ENCODE peak calls at places on chromosomes 12 and 14, in four cellular contexts. Z is neural progenitor cell, R is activated B cell treated with CpG ODN at 0.5 μM for 24 hours, Y is BE2C. V is an unnamed sample.

GRCh38 chr12:59084758-59085383 is 164.6 kb upstream of the LRIG3 start:
- DNase-seq in Z (peak; percentile 53), R (no peak), Y (no peak), V (no peak)

GRCh38 chr12:68675098-68675842 is 11.5 kb upstream of the NUP107 start:
- DNase-seq in Z (peak; percentile 30), R (no peak), Y (no peak), V (no peak)

GRCh38 chr12:113802000-113802749 is 163.9 kb downstream of the RBM19 start:
- DNase-seq in Z (no peak), R (no peak), Y (no peak), V (no peak)

GRCh38 chr12:110744176-110744575 is 1.5 kb upstream of the PPP1CC start:
- DNase-seq in Z (peak; percentile 13), R (no peak), Y (no peak), V (no peak)

GRCh38 chr14:44657688-44658388 is 150.8 kb upstream of the FSCB start:
- DNase-seq in Z (peak; percentile 55), R (no peak), Y (no peak), V (no peak)

GRCh38 chr12:79927772-79928474 is 7.0 kb downstream of the PPP1R12A start:
- DNase-seq in Z (no peak), R (no peak), Y (no peak), V (no peak)

GRCh38 chr12:100564090-100564489 is 9.4 kb upstream of the GAS2L3 start:
- DNase-seq in Z (peak; percentile 25), R (no peak), Y (no peak), V (no peak)

GRCh38 chr12:60333461-60333860 is 737.6 kb downstream of the SLC16A7 start:
- DNase-seq in Z (no peak), R (no peak), Y (no peak), V (no peak)

GRCh38 chr14:50599700-50600444 is 39.9 kb downstream of the ATL1 start:
- DNase-seq in Z (peak; percentile 49), R (no peak), Y (no peak), V (no peak)

GRCh38 chr12:32281098-32281497 is 118.3 kb upstream of the FGD4 start:
- DNase-seq in Z (no peak), R (no peak), Y (no peak), V (no peak)

GRCh38 chr12:25276199-25276937 is 25.6 kb upstream of the KRAS start:
- DNase-seq in Z (no peak), R (no peak), Y (peak; percentile 68), V (no peak)

GRCh38 chr12:95742586-95742985 is 48.0 kb downstream of the NTN4 start:
- DNase-seq in Z (no peak), R (no peak), Y (no peak), V (no peak)

GRCh38 chr14:43539210-43539609 is 967.9 kb downstream of the FSCB start:
- DNase-seq in Z (peak; percentile 59), R (no peak), Y (no peak), V (no peak)
- TF ChIP-seq CTCF in Z (peak; percentile 63), R (no peak), Y (no peak), V (no peak)

GRCh38 chr14:93114068-93114710 is 1.5 kb downstream of the ITPK1 start:
- DNase-seq in Z (peak; percentile 26), R (no peak), Y (no peak), V (no peak)

GRCh38 chr14:93116676-93117200 is 1.0 kb upstream of the ITPK1 start:
- DNase-seq in Z (no peak), R (no peak), Y (no peak), V (no peak)

GRCh38 chr14:93115069-93115919 is 431 bp downstream of the ITPK1 start:
- DNase-seq in Z (peak; percentile 93), R (peak; percentile 87), Y (peak; percentile 94), V (peak; percentile 86)

GRCh38 chr14:93114713-93115068 is 1.0 kb downstream of the ITPK1 start:
- DNase-seq in Z (peak; percentile 42), R (no peak), Y (no peak), V (no peak)

GRCh38 chr14:93115920-93116675 is at the start of gene ITPK1:
- DNase-seq in Z (peak; percentile 92), R (peak; percentile 69), Y (peak; percentile 72), V (peak; percentile 63)
- TF ChIP-seq CTCF in Z (peak; percentile 48), R (no peak), Y (peak; percentile 9), V (peak; percentile 63)

GRCh38 chr14:54001189-54001878 is 44.7 kb upstream of the BMP4 start:
- DNase-seq in Z (peak; percentile 34), R (no peak), Y (no peak), V (peak; percentile 22)
- TF ChIP-seq CTCF in Z (peak; percentile 34), R (no peak), Y (peak; percentile 25), V (no peak)

GRCh38 chr14:68950111-68950510 is 29.0 kb downstream of the ACTN1 start:
- DNase-seq in Z (no peak), R (no peak), Y (no peak), V (no peak)

GRCh38 chr14:68951800-68952540 is 27.1 kb downstream of the ACTN1 start:
- DNase-seq in Z (no peak), R (no peak), Y (peak; percentile 38), V (no peak)

GRCh38 chr14:68955164-68955921 is 23.8 kb downstream of the ACTN1 start:
- DNase-seq in Z (no peak), R (no peak), Y (no peak), V (no peak)

GRCh38 chr14:68951051-68951797 is 27.9 kb downstream of the ACTN1 start:
- DNase-seq in Z (no peak), R (no peak), Y (peak; percentile 75), V (no peak)

DNA sequence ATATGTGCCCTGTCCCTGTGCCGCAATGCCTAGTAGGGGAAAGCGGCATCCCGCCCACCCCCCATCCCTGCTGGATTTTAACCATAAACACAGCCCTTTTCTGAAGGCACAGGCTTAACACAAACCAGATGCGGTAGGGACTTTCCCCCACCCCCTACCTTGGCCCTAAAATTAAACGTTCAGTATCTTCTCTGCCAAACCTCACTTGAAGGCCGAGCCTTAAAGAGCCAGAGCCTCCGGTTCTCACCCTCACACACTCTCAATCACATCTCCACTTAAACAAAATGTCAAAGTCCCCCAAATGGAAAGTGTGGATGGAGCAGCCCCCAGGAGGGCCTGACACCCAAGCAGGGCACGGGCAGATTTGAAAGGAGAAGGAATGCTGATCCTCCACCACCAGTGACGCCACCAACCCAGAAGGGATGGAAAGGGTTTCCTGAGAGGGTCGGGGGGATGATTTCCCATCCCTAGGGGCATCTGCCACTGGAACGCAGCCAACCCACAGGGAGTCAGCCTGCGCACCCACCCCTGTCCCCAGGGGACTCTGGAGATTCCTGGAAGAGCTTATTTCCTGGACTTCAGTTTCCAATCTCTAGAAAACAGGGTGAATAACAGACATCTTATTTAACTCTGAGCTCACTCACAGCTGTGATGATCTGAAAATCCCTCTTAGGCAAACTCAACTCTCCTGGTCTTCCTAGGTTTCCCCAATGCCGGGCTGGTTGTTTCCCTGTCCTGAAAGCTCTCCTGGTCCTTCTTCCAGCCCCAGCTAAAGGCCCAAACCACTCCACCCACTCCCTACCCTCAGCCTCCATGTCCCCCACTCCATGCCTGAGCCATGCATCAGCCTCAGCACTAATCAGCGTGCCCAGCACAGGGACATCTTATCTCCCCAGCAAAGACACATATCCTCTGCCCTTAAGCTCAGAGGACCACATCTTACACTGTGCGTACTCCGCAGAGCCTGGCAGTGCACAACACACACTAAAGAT is 26.3 kb downstream of the ACTN1 start:
- DNase-seq in Z (no peak), R (no peak), Y (peak; percentile 85), V (no peak)
- TF ChIP-seq CTCF in Z (no peak), R (no peak), Y (no peak), V (no peak)